ENCODE peak calls at places on chromosomes 6 and 20, in four cellular contexts. One of them, this sample, is unnamed.

GRCh38 chr6:124955108-124955851 is 7.0 kb upstream of the RNF217 start:
- DNase-seq in lower leg skin: no peak
- DNase-seq in activated B cell treated with CpG ODN at 0.5 μM for 24 hours: no peak
- DNase-seq in central memory CD4-positive, alpha-beta T cell: no peak
- DNase-seq in this sample: no peak

GRCh38 chr20:64142546-64142945 is 21.7 kb upstream of the MYT1 start:
- DNase-seq in lower leg skin: no peak
- DNase-seq in activated B cell treated with CpG ODN at 0.5 μM for 24 hours: no peak
- DNase-seq in central memory CD4-positive, alpha-beta T cell: no peak
- DNase-seq in this sample: no peak

GRCh38 chr6:107113460-107114212 is 1.7 kb downstream of the BEND3 start:
- DNase-seq in activated B cell treated with CpG ODN at 0.5 μM for 24 hours: no peak
- DNase-seq in lower leg skin: peak; percentile 20
- DNase-seq in central memory CD4-positive, alpha-beta T cell: no peak
- DNase-seq in this sample: no peak

GRCh38 chr6:152338335-152339125 is 298.6 kb downstream of the SYNE1 start:
- DNase-seq in central memory CD4-positive, alpha-beta T cell: peak; percentile 44
- DNase-seq in activated B cell treated with CpG ODN at 0.5 μM for 24 hours: peak; percentile 40
- DNase-seq in lower leg skin: no peak
- DNase-seq in this sample: no peak

GRCh38 chr6:154460306-154461071 is 50.0 kb downstream of the CNKSR3 start:
- DNase-seq in central memory CD4-positive, alpha-beta T cell: no peak
- DNase-seq in lower leg skin: no peak
- DNase-seq in activated B cell treated with CpG ODN at 0.5 μM for 24 hours: no peak
- DNase-seq in this sample: no peak

GRCh38 chr6:23245559-23245958 is 676.2 kb downstream of the HDGFL1 start:
- DNase-seq in central memory CD4-positive, alpha-beta T cell: no peak
- DNase-seq in activated B cell treated with CpG ODN at 0.5 μM for 24 hours: no peak
- DNase-seq in lower leg skin: no peak
- DNase-seq in this sample: no peak

GRCh38 chr6:167445568-167445967 is 120.7 kb downstream of the TTLL2 start:
- DNase-seq in activated B cell treated with CpG ODN at 0.5 μM for 24 hours: no peak
- DNase-seq in central memory CD4-positive, alpha-beta T cell: no peak
- DNase-seq in lower leg skin: no peak
- DNase-seq in this sample: no peak

GRCh38 chr6:161922631-161923119 is 648.8 kb upstream of the AGPAT4 start:
- DNase-seq in central memory CD4-positive, alpha-beta T cell: no peak
- DNase-seq in activated B cell treated with CpG ODN at 0.5 μM for 24 hours: no peak
- DNase-seq in lower leg skin: peak; percentile 30
- DNase-seq in this sample: peak; percentile 62

GRCh38 chr6:33075208-33075567 is 602 bp upstream of the HLA-DPB1 start:
- DNase-seq in activated B cell treated with CpG ODN at 0.5 μM for 24 hours: peak; percentile 26
- DNase-seq in lower leg skin: no peak
- DNase-seq in central memory CD4-positive, alpha-beta T cell: no peak
- DNase-seq in this sample: no peak

GRCh38 chr6:134217516-134218140 is 100.3 kb downstream of the SGK1 start:
- DNase-seq in lower leg skin: no peak
- DNase-seq in activated B cell treated with CpG ODN at 0.5 μM for 24 hours: no peak
- DNase-seq in central memory CD4-positive, alpha-beta T cell: no peak
- DNase-seq in this sample: no peak